ENCODE peak calls at places on chromosomes 6 and 20, in ten cellular contexts. One of them, this sample, is unnamed.

GRCh38 chr6:6629416-6629815 is 40.9 kb downstream of the LY86 start:
- DNase-seq in mesendoderm: no peak
- DNase-seq in pancreas: no peak
- DNase-seq in heart left ventricle: no peak
- DNase-seq in MM.1S: no peak
- DNase-seq in hepatocyte: no peak
- DNase-seq in stomach: no peak
- DNase-seq in adrenal gland: no peak
- DNase-seq in right cardiac atrium: no peak
- DNase-seq in ovary: no peak
- DNase-seq in this sample: no peak

GRCh38 chr6:132147530-132148011 is 196.4 kb upstream of the CCN2 start:
- DNase-seq in mesendoderm: peak; percentile 74
- DNase-seq in pancreas: no peak
- DNase-seq in heart left ventricle: no peak
- DNase-seq in MM.1S: no peak
- DNase-seq in hepatocyte: no peak
- DNase-seq in stomach: no peak
- DNase-seq in adrenal gland: no peak
- DNase-seq in right cardiac atrium: no peak
- DNase-seq in ovary: no peak
- DNase-seq in this sample: no peak

GRCh38 chr20:11249683-11250082 is 575.9 kb upstream of the JAG1 start:
- DNase-seq in mesendoderm: no peak
- DNase-seq in pancreas: no peak
- DNase-seq in heart left ventricle: no peak
- DNase-seq in MM.1S: no peak
- DNase-seq in hepatocyte: no peak
- DNase-seq in stomach: no peak
- DNase-seq in adrenal gland: no peak
- DNase-seq in right cardiac atrium: no peak
- DNase-seq in ovary: no peak
- DNase-seq in this sample: no peak

GRCh38 chr6:33105386-33105785 is 29.6 kb downstream of the HLA-DPB1 start:
- DNase-seq in mesendoderm: no peak
- DNase-seq in pancreas: no peak
- DNase-seq in heart left ventricle: no peak
- DNase-seq in MM.1S: no peak
- DNase-seq in hepatocyte: no peak
- DNase-seq in stomach: no peak
- DNase-seq in adrenal gland: no peak
- DNase-seq in right cardiac atrium: no peak
- DNase-seq in ovary: no peak
- DNase-seq in this sample: no peak

GRCh38 chr20:56554869-56555268 is 21.8 kb downstream of the FAM209B start:
- DNase-seq in mesendoderm: peak; percentile 64
- DNase-seq in pancreas: no peak
- DNase-seq in heart left ventricle: peak; percentile 48
- DNase-seq in MM.1S: peak; percentile 97
- DNase-seq in hepatocyte: peak; percentile 75
- DNase-seq in stomach: no peak
- DNase-seq in adrenal gland: peak; percentile 79
- DNase-seq in right cardiac atrium: no peak
- DNase-seq in ovary: peak; percentile 18
- DNase-seq in this sample: peak; percentile 23

GRCh38 chr20:19275630-19276071 is 63.2 kb downstream of the SLC24A3 start:
- DNase-seq in mesendoderm: no peak
- DNase-seq in pancreas: no peak
- DNase-seq in heart left ventricle: peak; percentile 85
- DNase-seq in MM.1S: no peak
- DNase-seq in hepatocyte: peak; percentile 72
- DNase-seq in stomach: peak; percentile 86
- DNase-seq in adrenal gland: peak; percentile 90
- DNase-seq in right cardiac atrium: peak; percentile 78
- DNase-seq in ovary: peak; percentile 95
- DNase-seq in this sample: peak; percentile 53

GRCh38 chr20:56897318-56897962 is 268.3 kb downstream of the TFAP2C start:
- DNase-seq in mesendoderm: peak; percentile 38
- DNase-seq in pancreas: no peak
- DNase-seq in heart left ventricle: no peak
- DNase-seq in MM.1S: no peak
- DNase-seq in hepatocyte: no peak
- DNase-seq in stomach: no peak
- DNase-seq in adrenal gland: no peak
- DNase-seq in right cardiac atrium: no peak
- DNase-seq in ovary: no peak
- DNase-seq in this sample: no peak

GRCh38 chr6:80094017-80094416 is 12.5 kb upstream of the BCKDHB start:
- DNase-seq in mesendoderm: peak; percentile 6
- DNase-seq in pancreas: no peak
- DNase-seq in heart left ventricle: no peak
- DNase-seq in MM.1S: peak; percentile 36
- DNase-seq in hepatocyte: peak; percentile 28
- DNase-seq in stomach: no peak
- DNase-seq in adrenal gland: no peak
- DNase-seq in right cardiac atrium: no peak
- DNase-seq in ovary: no peak
- DNase-seq in this sample: no peak

GRCh38 chr6:97819680-97820079 is 536.7 kb upstream of the MMS22L start:
- DNase-seq in mesendoderm: no peak
- DNase-seq in pancreas: no peak
- DNase-seq in heart left ventricle: no peak
- DNase-seq in MM.1S: no peak
- DNase-seq in hepatocyte: no peak
- DNase-seq in stomach: no peak
- DNase-seq in adrenal gland: no peak
- DNase-seq in right cardiac atrium: no peak
- DNase-seq in ovary: no peak
- DNase-seq in this sample: no peak

GRCh38 chr6:36604090-36605060 is 10.2 kb downstream of the SRSF3 start:
- DNase-seq in mesendoderm: no peak
- DNase-seq in pancreas: no peak
- DNase-seq in heart left ventricle: no peak
- DNase-seq in MM.1S: no peak
- DNase-seq in hepatocyte: no peak
- DNase-seq in stomach: no peak
- DNase-seq in adrenal gland: no peak
- DNase-seq in right cardiac atrium: no peak
- DNase-seq in ovary: no peak
- DNase-seq in this sample: no peak

GRCh38 chr20:17452441-17452840 is 78.7 kb downstream of the BFSP1 start:
- DNase-seq in mesendoderm: no peak
- DNase-seq in pancreas: no peak
- DNase-seq in heart left ventricle: no peak
- DNase-seq in MM.1S: no peak
- DNase-seq in hepatocyte: no peak
- DNase-seq in stomach: no peak
- DNase-seq in adrenal gland: no peak
- DNase-seq in right cardiac atrium: no peak
- DNase-seq in ovary: no peak
- DNase-seq in this sample: no peak

GRCh38 chr20:64137598-64138031 is 26.6 kb upstream of the MYT1 start:
- DNase-seq in mesendoderm: no peak
- DNase-seq in pancreas: no peak
- DNase-seq in heart left ventricle: no peak
- DNase-seq in MM.1S: no peak
- DNase-seq in hepatocyte: no peak
- DNase-seq in stomach: no peak
- DNase-seq in adrenal gland: no peak
- DNase-seq in right cardiac atrium: no peak
- DNase-seq in ovary: no peak
- DNase-seq in this sample: no peak

GRCh38 chr20:51497542-51498467 is 44.7 kb downstream of the NFATC2 start:
- DNase-seq in mesendoderm: no peak
- DNase-seq in pancreas: no peak
- DNase-seq in heart left ventricle: peak; percentile 50
- DNase-seq in MM.1S: no peak
- DNase-seq in hepatocyte: no peak
- DNase-seq in stomach: no peak
- DNase-seq in adrenal gland: peak; percentile 55
- DNase-seq in right cardiac atrium: peak; percentile 45
- DNase-seq in ovary: no peak
- DNase-seq in this sample: peak; percentile 31

DNA sequence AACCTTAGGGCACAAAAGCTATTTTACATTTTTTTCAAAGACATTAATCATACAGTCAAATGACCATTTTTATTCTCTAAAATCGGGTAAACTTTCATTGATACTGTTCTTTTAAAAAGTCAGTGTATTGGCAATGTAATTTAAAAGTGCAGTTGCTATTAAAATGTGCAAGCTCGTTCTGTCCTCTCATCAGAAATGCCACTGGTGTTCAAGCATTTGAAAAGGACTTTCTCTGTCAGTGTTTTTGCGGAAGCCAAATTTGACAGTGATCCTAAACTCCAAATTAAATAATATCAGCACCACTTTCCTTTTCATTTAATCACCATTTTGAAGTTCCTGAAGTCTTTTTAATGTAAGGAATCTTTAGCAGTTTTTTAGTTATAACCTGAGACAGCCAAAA is 69.6 kb downstream of the AFG1L start:
- DNase-seq in mesendoderm: no peak
- DNase-seq in pancreas: no peak
- DNase-seq in heart left ventricle: no peak
- DNase-seq in MM.1S: no peak
- DNase-seq in hepatocyte: no peak
- DNase-seq in stomach: no peak
- DNase-seq in adrenal gland: no peak
- DNase-seq in right cardiac atrium: no peak
- DNase-seq in ovary: no peak
- DNase-seq in this sample: no peak
- H3K4me1 ChIP-seq in mesendoderm: no peaks in the 10 kb centered on the region
- H3K4me1 ChIP-seq in pancreas: no peaks in the 10 kb centered on the region
- H3K4me1 ChIP-seq in heart left ventricle: no peaks in the 10 kb centered on the region
- H3K4me1 ChIP-seq in MM.1S: no peaks in the 10 kb centered on the region
- H3K4me1 ChIP-seq in hepatocyte: no peaks in the 10 kb centered on the region
- H3K4me1 ChIP-seq in stomach: no peaks in the 10 kb centered on the region
- H3K4me1 ChIP-seq in adrenal gland: peaks cover 4% of the 10 kb centered on the region
- H3K4me1 ChIP-seq in right cardiac atrium: no peaks in the 10 kb centered on the region
- H3K4me1 ChIP-seq in ovary: no peaks in the 10 kb centered on the region
- H3K4me1 ChIP-seq in this sample: no peaks in the 10 kb centered on the region

DNA sequence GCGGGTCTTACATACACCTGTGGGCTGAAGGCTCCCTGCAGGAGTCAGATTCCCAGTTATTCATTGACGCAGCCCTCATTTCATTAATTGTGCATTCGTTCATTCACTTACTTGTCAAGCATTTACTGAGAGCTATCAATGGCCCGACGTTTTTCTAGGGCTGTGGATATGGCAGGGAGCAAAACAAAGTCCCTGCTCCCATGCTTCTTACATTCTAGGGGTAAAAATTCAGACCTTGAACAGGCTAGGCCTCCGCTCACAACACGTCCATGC is 369 bp upstream of the NSFL1C start:
- DNase-seq in mesendoderm: no peak
- DNase-seq in pancreas: no peak
- DNase-seq in heart left ventricle: no peak
- DNase-seq in MM.1S: no peak
- DNase-seq in hepatocyte: peak; percentile 36
- DNase-seq in stomach: no peak
- DNase-seq in adrenal gland: no peak
- DNase-seq in right cardiac atrium: no peak
- DNase-seq in ovary: no peak
- DNase-seq in this sample: no peak
- H3K27ac ChIP-seq in mesendoderm: no peak overlapping the region
- H3K27ac ChIP-seq in pancreas: peak overlapping the region; percentile 49
- H3K27ac ChIP-seq in heart left ventricle: peak overlapping the region; percentile 96
- H3K27ac ChIP-seq in MM.1S: no peak overlapping the region
- H3K27ac ChIP-seq in hepatocyte: peak overlapping the region; percentile 89
- H3K27ac ChIP-seq in stomach: peak overlapping the region; percentile 95
- H3K27ac ChIP-seq in adrenal gland: peak overlapping the region; percentile 13
- H3K27ac ChIP-seq in right cardiac atrium: no peak overlapping the region
- H3K27ac ChIP-seq in ovary: no peak overlapping the region
- H3K27ac ChIP-seq in this sample: peak overlapping the region; percentile 91

GRCh38 chr6:37827603-37828265 is 8.2 kb downstream of the ZFAND3 start:
- DNase-seq in mesendoderm: no peak
- DNase-seq in pancreas: no peak
- DNase-seq in heart left ventricle: no peak
- DNase-seq in MM.1S: no peak
- DNase-seq in hepatocyte: no peak
- DNase-seq in stomach: no peak
- DNase-seq in adrenal gland: no peak
- DNase-seq in right cardiac atrium: no peak
- DNase-seq in ovary: no peak
- DNase-seq in this sample: no peak

GRCh38 chr6:37826188-37826587 is 6.7 kb downstream of the ZFAND3 start:
- DNase-seq in mesendoderm: no peak
- DNase-seq in pancreas: no peak
- DNase-seq in heart left ventricle: no peak
- DNase-seq in MM.1S: no peak
- DNase-seq in hepatocyte: no peak
- DNase-seq in stomach: no peak
- DNase-seq in adrenal gland: peak; percentile 8
- DNase-seq in right cardiac atrium: no peak
- DNase-seq in ovary: no peak
- DNase-seq in this sample: no peak

GRCh38 chr6:37824170-37824569 is 4.6 kb downstream of the ZFAND3 start:
- DNase-seq in mesendoderm: no peak
- DNase-seq in pancreas: no peak
- DNase-seq in heart left ventricle: no peak
- DNase-seq in MM.1S: no peak
- DNase-seq in hepatocyte: no peak
- DNase-seq in stomach: no peak
- DNase-seq in adrenal gland: no peak
- DNase-seq in right cardiac atrium: no peak
- DNase-seq in ovary: no peak
- DNase-seq in this sample: no peak

GRCh38 chr6:37830225-37830624 is 10.7 kb downstream of the ZFAND3 start:
- DNase-seq in mesendoderm: peak; percentile 19
- DNase-seq in pancreas: no peak
- DNase-seq in heart left ventricle: no peak
- DNase-seq in MM.1S: no peak
- DNase-seq in hepatocyte: no peak
- DNase-seq in stomach: no peak
- DNase-seq in adrenal gland: no peak
- DNase-seq in right cardiac atrium: no peak
- DNase-seq in ovary: no peak
- DNase-seq in this sample: no peak

DNA sequence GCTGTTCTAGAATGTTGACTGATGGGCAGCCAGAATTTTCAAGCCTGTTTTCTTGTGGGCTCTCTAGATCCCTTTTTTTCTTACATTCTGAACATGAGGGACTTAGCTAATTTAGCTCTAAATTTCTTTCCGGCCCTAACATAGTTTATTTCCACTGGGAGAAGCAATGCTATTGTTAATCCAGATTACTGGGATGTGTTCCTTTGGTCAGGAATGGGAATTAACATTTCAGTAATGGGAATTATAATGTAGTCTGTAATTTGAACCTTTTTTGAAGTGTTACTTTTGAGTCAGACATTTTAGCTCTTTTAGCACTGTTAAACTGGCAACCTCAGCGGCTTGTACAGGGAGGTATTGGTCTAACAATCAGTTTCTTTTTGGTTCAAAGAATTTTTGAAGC is 7.5 kb downstream of the ZFAND3 start:
- DNase-seq in mesendoderm: no peak
- DNase-seq in pancreas: no peak
- DNase-seq in heart left ventricle: no peak
- DNase-seq in MM.1S: no peak
- DNase-seq in hepatocyte: no peak
- DNase-seq in stomach: no peak
- DNase-seq in adrenal gland: no peak
- DNase-seq in right cardiac atrium: no peak
- DNase-seq in ovary: no peak
- DNase-seq in this sample: no peak
- H3K4me1 ChIP-seq in mesendoderm: peaks cover 6% of the 10 kb centered on the region
- H3K4me1 ChIP-seq in pancreas: peaks cover 12% of the 10 kb centered on the region
- H3K4me1 ChIP-seq in heart left ventricle: peaks cover 35% of the 10 kb centered on the region
- H3K4me1 ChIP-seq in MM.1S: no peaks in the 10 kb centered on the region
- H3K4me1 ChIP-seq in hepatocyte: peaks cover 26% of the 10 kb centered on the region
- H3K4me1 ChIP-seq in stomach: peaks cover 48% of the 10 kb centered on the region
- H3K4me1 ChIP-seq in adrenal gland: peaks cover 86% of the 10 kb centered on the region
- H3K4me1 ChIP-seq in right cardiac atrium: peaks cover 33% of the 10 kb centered on the region
- H3K4me1 ChIP-seq in ovary: peaks cover 20% of the 10 kb centered on the region
- H3K4me1 ChIP-seq in this sample: no peaks in the 10 kb centered on the region

GRCh38 chr20:41273445-41273844 is 44.1 kb downstream of the ZHX3 start:
- DNase-seq in mesendoderm: no peak
- DNase-seq in pancreas: no peak
- DNase-seq in heart left ventricle: no peak
- DNase-seq in MM.1S: no peak
- DNase-seq in hepatocyte: no peak
- DNase-seq in stomach: no peak
- DNase-seq in adrenal gland: no peak
- DNase-seq in right cardiac atrium: no peak
- DNase-seq in ovary: no peak
- DNase-seq in this sample: no peak
- H3K27ac ChIP-seq in mesendoderm: no peak overlapping the region
- H3K27ac ChIP-seq in pancreas: no peak overlapping the region
- H3K27ac ChIP-seq in heart left ventricle: peak overlapping the region; percentile 70
- H3K27ac ChIP-seq in MM.1S: no peak overlapping the region
- H3K27ac ChIP-seq in hepatocyte: no peak overlapping the region
- H3K27ac ChIP-seq in stomach: no peak overlapping the region
- H3K27ac ChIP-seq in adrenal gland: no peak overlapping the region
- H3K27ac ChIP-seq in right cardiac atrium: no peak overlapping the region
- H3K27ac ChIP-seq in ovary: no peak overlapping the region
- H3K27ac ChIP-seq in this sample: no peak overlapping the region

This sample was measured in tibial nerve.